ENCODE peak calls at places on chromosomes 2 and 18, in six cellular contexts. G is HCT116, B is mammary epithelial cell, U is fibroblast of lung, D is IMR-90, C is mesendoderm. Z is an unnamed sample.

GRCh38 chr2:231614559-231615057 is 21.9 kb downstream of the TEX44 start:
- DNase-seq in G (no peak), B (no peak), U (no peak), D (no peak), C (peak), Z (no peak)

GRCh38 chr2:98875081-98875728 is 60.8 kb downstream of the CRACDL start:
- DNase-seq in G (no peak), B (no peak), U (no peak), D (no peak), C (peak), Z (no peak)

GRCh38 chr2:191678437-191679110 is 638 bp downstream of the NABP1 start:
- DNase-seq in G (no peak), B (peak), U (no peak), D (no peak), C (peak), Z (no peak)

GRCh38 chr2:31221549-31221948 is 4.2 kb upstream of the CAPN14 start:
- DNase-seq in G (no peak), B (no peak), U (no peak), D (no peak), C (no peak), Z (no peak)

GRCh38 chr2:149037851-149038250 is 648 bp upstream of the LYPD6B start:
- DNase-seq in G (peak), B (peak), U (no peak), D (no peak), C (no peak), Z (no peak)

GRCh38 chr2:128440666-128441340 is 122.1 kb upstream of the HS6ST1 start:
- DNase-seq in G (no peak), B (no peak), U (no peak), D (no peak), C (no peak), Z (no peak)

GRCh38 chr2:183390109-183390508 is 265.9 kb downstream of the NUP35 start:
- DNase-seq in G (no peak), B (no peak), U (no peak), D (no peak), C (no peak), Z (no peak)

GRCh38 chr18:51385270-51385669 is 187.8 kb upstream of the MEX3C start:
- DNase-seq in G (no peak), B (no peak), U (no peak), D (no peak), C (no peak), Z (no peak)

GRCh38 chr2:17899871-17900270 is 21.4 kb downstream of the KCNS3 start:
- DNase-seq in G (no peak), B (no peak), U (no peak), D (no peak), C (no peak), Z (no peak)

GRCh38 chr2:18286897-18287296 is 273.6 kb downstream of the RDH14 start:
- DNase-seq in G (no peak), B (no peak), U (no peak), D (no peak), C (no peak), Z (no peak)

GRCh38 chr2:101442667-101443061 is 32.2 kb downstream of the RFX8 start:
- DNase-seq in G (peak), B (peak), U (no peak), D (no peak), C (peak), Z (no peak)

GRCh38 chr2:82795446-82795845 is 1663.6 kb downstream of the SUCLG1 start:
- DNase-seq in G (peak), B (peak), U (peak), D (peak), C (no peak), Z (no peak)

GRCh38 chr2:229407170-229407569 is 136.1 kb upstream of the PID1 start:
- DNase-seq in G (peak), B (peak), U (peak), D (peak), C (peak), Z (no peak)

GRCh38 chr2:88845772-88846661 is 154.5 kb downstream of the RPIA start:
- DNase-seq in G (no peak), B (no peak), U (no peak), D (no peak), C (no peak), Z (no peak)

GRCh38 chr2:43458002-43458628 is 137.7 kb downstream of the THADA start:
- DNase-seq in G (no peak), B (peak), U (peak), D (peak), C (no peak), Z (no peak)

GRCh38 chr2:48313036-48313877 is 216.7 kb upstream of the STON1 start:
- DNase-seq in G (no peak), B (no peak), U (no peak), D (no peak), C (no peak), Z (no peak)

GRCh38 chr2:20377738-20378137 is 27.1 kb upstream of the PUM2 start:
- DNase-seq in G (no peak), B (no peak), U (no peak), D (no peak), C (no peak), Z (no peak)

GRCh38 chr2:236317938-236318396 is 53.8 kb upstream of the ASB18 start:
- DNase-seq in G (no peak), B (no peak), U (no peak), D (no peak), C (no peak), Z (no peak)

GRCh38 chr2:162261032-162261945 is 18.0 kb upstream of the FAP start:
- DNase-seq in G (no peak), B (peak), U (peak), D (peak), C (no peak), Z (no peak)

GRCh38 chr2:529852-530251 is 147.4 kb downstream of the TMEM18 start:
- DNase-seq in G (no peak), B (no peak), U (no peak), D (no peak), C (no peak), Z (no peak)

GRCh38 chr2:6648656-6649247 is 217.0 kb downstream of the CMPK2 start:
- DNase-seq in G (no peak), B (no peak), U (no peak), D (no peak), C (no peak), Z (no peak)

GRCh38 chr18:76494541-76495403 is at the start of gene ZNF516:
- DNase-seq in G (no peak), B (no peak), U (peak), D (peak), C (peak), Z (peak)

GRCh38 chr18:54939375-54939917 is 19.8 kb downstream of the CCDC68 start:
- DNase-seq in G (no peak), B (no peak), U (peak), D (no peak), C (no peak), Z (no peak)

GRCh38 chr2:12169721-12170120 is 423.3 kb downstream of the LPIN1 start:
- DNase-seq in G (no peak), B (peak), U (peak), D (peak), C (no peak), Z (no peak)

GRCh38 chr2:41930807-41931566 is 116.8 kb upstream of the PKDCC start:
- DNase-seq in G (peak), B (peak), U (peak), D (no peak), C (no peak), Z (no peak)

GRCh38 chr18:944440-944839 is 39.8 kb downstream of the ADCYAP1 start:
- DNase-seq in G (no peak), B (peak), U (peak), D (peak), C (no peak), Z (no peak)

GRCh38 chr2:60534034-60534393 is 19.4 kb downstream of the BCL11A start:
- DNase-seq in G (no peak), B (no peak), U (no peak), D (no peak), C (peak), Z (no peak)
- H3K9ac ChIP-seq in G (no peak), B (no peak), U (no peak), D (no peak), C (no peak), Z (no peak)

GRCh38 chr18:44804033-44804432 is 123.3 kb downstream of the SETBP1 start:
- DNase-seq in G (no peak), B (no peak), U (no peak), D (no peak), C (no peak), Z (no peak)
- H3K9ac ChIP-seq in G (no peak), B (no peak), U (no peak), D (no peak), C (no peak), Z (no peak)

GRCh38 chr2:119693967-119694366 is 15.0 kb downstream of the TMEM177 start:
- DNase-seq in G (no peak), B (no peak), U (no peak), D (no peak), C (no peak), Z (no peak)
- H3K9ac ChIP-seq in G (no peak), B (no peak), U (no peak), D (no peak), C (no peak), Z (peak)

GRCh38 chr2:136131961-136132839 is 14.3 kb upstream of the CXCR4 start:
- DNase-seq in G (no peak), B (no peak), U (no peak), D (no peak), C (no peak), Z (no peak)

GRCh38 chr2:136132840-136133570 is 15.1 kb upstream of the CXCR4 start:
- DNase-seq in G (no peak), B (no peak), U (no peak), D (no peak), C (no peak), Z (no peak)

GRCh38 chr2:136135924-136136906 is 18.3 kb upstream of the CXCR4 start:
- DNase-seq in G (no peak), B (no peak), U (peak), D (no peak), C (no peak), Z (no peak)

GRCh38 chr2:136135462-136135861 is 17.5 kb upstream of the CXCR4 start:
- DNase-seq in G (no peak), B (no peak), U (no peak), D (no peak), C (no peak), Z (no peak)

GRCh38 chr2:136134126-136134525 is 16.2 kb upstream of the CXCR4 start:
- DNase-seq in G (no peak), B (no peak), U (no peak), D (no peak), C (no peak), Z (no peak)
- H3K9ac ChIP-seq in G (no peak), B (no peak), U (no peak), D (no peak), C (no peak), Z (no peak)

DNA sequence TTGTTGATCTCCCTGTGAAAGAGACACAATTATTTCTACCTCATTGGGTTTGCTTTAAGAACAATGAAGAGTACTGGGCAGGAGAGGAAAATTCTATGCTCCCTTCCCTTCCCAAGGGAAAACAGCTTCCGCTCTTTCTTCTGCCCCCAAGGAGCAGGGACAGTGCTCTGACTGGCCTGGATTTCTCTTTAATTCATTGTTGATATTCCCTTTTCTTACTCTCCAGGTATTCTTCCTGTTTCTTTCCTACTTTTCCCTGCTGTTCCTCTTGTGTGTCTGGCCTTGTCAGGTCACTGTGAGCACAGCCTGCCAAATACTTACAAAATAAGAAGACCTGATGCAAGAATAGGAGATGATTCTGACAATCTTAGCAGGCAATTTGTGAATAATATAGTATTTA is 49.6 kb upstream of the SPAG16 start:
- DNase-seq in G (no peak), B (no peak), U (no peak), D (no peak), C (peak), Z (peak)
- H3K9ac ChIP-seq in G (no peak), B (no peak), U (no peak), D (no peak), C (no peak), Z (no peak)

GRCh38 chr2:3100386-3100785 is 277.2 kb downstream of the EIPR1 start:
- DNase-seq in G (no peak), B (no peak), U (no peak), D (no peak), C (no peak), Z (no peak)
- H3K9ac ChIP-seq in G (no peak), B (no peak), U (no peak), D (no peak), C (no peak), Z (no peak)

GRCh38 chr2:16106619-16107018 is 166.3 kb downstream of the MYCN start:
- DNase-seq in G (no peak), B (no peak), U (no peak), D (no peak), C (no peak), Z (no peak)

GRCh38 chr2:16107246-16107645 is 166.9 kb downstream of the MYCN start:
- DNase-seq in G (no peak), B (no peak), U (no peak), D (no peak), C (no peak), Z (no peak)

GRCh38 chr2:16105178-16105663 is 164.9 kb downstream of the MYCN start:
- DNase-seq in G (no peak), B (no peak), U (no peak), D (no peak), C (no peak), Z (no peak)

GRCh38 chr2:16104345-16105177 is 164.2 kb downstream of the MYCN start:
- DNase-seq in G (no peak), B (no peak), U (no peak), D (no peak), C (peak), Z (no peak)

DNA sequence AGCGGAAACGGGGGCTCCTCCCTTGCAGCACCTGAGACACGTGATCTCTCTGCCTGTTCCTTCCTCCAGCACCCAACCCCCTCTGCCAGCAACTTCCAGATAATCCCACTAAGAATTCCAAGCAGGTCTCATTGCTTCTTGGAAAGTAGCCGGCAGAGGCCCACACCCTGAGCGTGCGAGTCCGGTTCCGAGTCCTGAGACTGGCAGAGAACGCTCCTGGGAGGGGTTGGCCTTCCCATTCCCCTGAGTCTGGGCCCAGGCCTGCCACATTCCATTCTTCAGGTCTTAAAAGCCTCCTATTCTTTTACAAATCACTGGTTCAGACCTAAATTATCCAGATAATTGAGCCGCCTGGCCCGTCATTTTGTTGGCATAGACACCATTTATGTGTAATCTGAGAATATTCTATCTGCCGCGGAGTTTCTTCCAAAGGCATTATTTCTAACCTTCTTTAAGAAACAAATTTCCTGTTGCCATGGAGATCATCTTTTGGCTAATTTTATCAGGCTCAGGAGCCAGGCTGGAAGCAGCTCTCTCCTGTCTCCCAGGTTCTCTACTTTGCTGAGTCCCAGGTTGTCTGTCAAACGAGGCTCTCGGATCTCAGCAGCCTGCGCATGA is 165.4 kb downstream of the MYCN start:
- DNase-seq in G (no peak), B (no peak), U (no peak), D (no peak), C (peak), Z (no peak)
- H3K9ac ChIP-seq in G (no peak), B (no peak), U (no peak), D (no peak), C (peak), Z (no peak)